ENCODE peak calls at places on chromosomes 2 and 18, in ten cellular contexts. One of them, this sample, is unnamed.

GRCh38 chr2:120978359-120979050 is 242.8 kb downstream of the GLI2 start:
- DNase-seq in CD8-positive, alpha-beta T cell: no peak
- DNase-seq in psoas muscle: no peak
- DNase-seq in fibroblast of lung: no peak
- DNase-seq in IMR-90: peak; percentile 27
- DNase-seq in mammary epithelial cell: no peak
- DNase-seq in A549: peak; percentile 29
- DNase-seq in astrocyte of the spinal cord: no peak
- DNase-seq in suprapubic skin: no peak
- DNase-seq in astrocyte: peak; percentile 13
- DNase-seq in this sample: no peak

GRCh38 chr2:47534179-47534919 is 131.4 kb downstream of the MSH2 start:
- DNase-seq in CD8-positive, alpha-beta T cell: no peak
- DNase-seq in psoas muscle: no peak
- DNase-seq in fibroblast of lung: peak; percentile 78
- DNase-seq in IMR-90: peak; percentile 89
- DNase-seq in mammary epithelial cell: peak; percentile 74
- DNase-seq in A549: no peak
- DNase-seq in astrocyte of the spinal cord: peak; percentile 84
- DNase-seq in suprapubic skin: no peak
- DNase-seq in astrocyte: peak; percentile 86
- DNase-seq in this sample: peak; percentile 80

GRCh38 chr18:13136689-13137040 is 81.9 kb upstream of the LDLRAD4 start:
- DNase-seq in CD8-positive, alpha-beta T cell: no peak
- DNase-seq in psoas muscle: peak; percentile 68
- DNase-seq in fibroblast of lung: no peak
- DNase-seq in IMR-90: no peak
- DNase-seq in mammary epithelial cell: peak; percentile 12
- DNase-seq in A549: no peak
- DNase-seq in astrocyte of the spinal cord: peak; percentile 21
- DNase-seq in suprapubic skin: no peak
- DNase-seq in astrocyte: no peak
- DNase-seq in this sample: no peak

GRCh38 chr2:190668892-190669291 is 20.0 kb downstream of the NAB1 start:
- DNase-seq in CD8-positive, alpha-beta T cell: no peak
- DNase-seq in psoas muscle: no peak
- DNase-seq in fibroblast of lung: no peak
- DNase-seq in IMR-90: no peak
- DNase-seq in mammary epithelial cell: peak; percentile 53
- DNase-seq in A549: peak; percentile 15
- DNase-seq in astrocyte of the spinal cord: no peak
- DNase-seq in suprapubic skin: no peak
- DNase-seq in astrocyte: no peak
- DNase-seq in this sample: no peak

GRCh38 chr2:6524678-6525367 is 340.9 kb downstream of the CMPK2 start:
- DNase-seq in CD8-positive, alpha-beta T cell: no peak
- DNase-seq in psoas muscle: no peak
- DNase-seq in fibroblast of lung: peak; percentile 4
- DNase-seq in IMR-90: peak; percentile 27
- DNase-seq in mammary epithelial cell: no peak
- DNase-seq in A549: no peak
- DNase-seq in astrocyte of the spinal cord: peak; percentile 16
- DNase-seq in suprapubic skin: no peak
- DNase-seq in astrocyte: peak; percentile 93
- DNase-seq in this sample: no peak

GRCh38 chr18:75478996-75479870 is 51.7 kb upstream of the SMIM21 start:
- DNase-seq in CD8-positive, alpha-beta T cell: no peak
- DNase-seq in psoas muscle: no peak
- DNase-seq in fibroblast of lung: peak; percentile 81
- DNase-seq in IMR-90: peak; percentile 59
- DNase-seq in mammary epithelial cell: peak; percentile 40
- DNase-seq in A549: peak; percentile 4
- DNase-seq in astrocyte of the spinal cord: peak; percentile 74
- DNase-seq in suprapubic skin: no peak
- DNase-seq in astrocyte: peak; percentile 37
- DNase-seq in this sample: peak; percentile 67

GRCh38 chr2:98444436-98445166 is at the start of gene INPP4A:
- DNase-seq in CD8-positive, alpha-beta T cell: peak; percentile 76
- DNase-seq in psoas muscle: peak; percentile 88
- DNase-seq in fibroblast of lung: peak; percentile 51
- DNase-seq in IMR-90: peak; percentile 42
- DNase-seq in mammary epithelial cell: peak; percentile 48
- DNase-seq in A549: peak; percentile 55
- DNase-seq in astrocyte of the spinal cord: peak; percentile 43
- DNase-seq in suprapubic skin: peak; percentile 73
- DNase-seq in astrocyte: no peak
- DNase-seq in this sample: peak; percentile 52

GRCh38 chr18:62878305-62878704 is 163.0 kb downstream of the PHLPP1 start:
- DNase-seq in CD8-positive, alpha-beta T cell: no peak
- DNase-seq in psoas muscle: no peak
- DNase-seq in fibroblast of lung: no peak
- DNase-seq in IMR-90: no peak
- DNase-seq in mammary epithelial cell: no peak
- DNase-seq in A549: no peak
- DNase-seq in astrocyte of the spinal cord: no peak
- DNase-seq in suprapubic skin: no peak
- DNase-seq in astrocyte: no peak
- DNase-seq in this sample: peak; percentile 59

DNA sequence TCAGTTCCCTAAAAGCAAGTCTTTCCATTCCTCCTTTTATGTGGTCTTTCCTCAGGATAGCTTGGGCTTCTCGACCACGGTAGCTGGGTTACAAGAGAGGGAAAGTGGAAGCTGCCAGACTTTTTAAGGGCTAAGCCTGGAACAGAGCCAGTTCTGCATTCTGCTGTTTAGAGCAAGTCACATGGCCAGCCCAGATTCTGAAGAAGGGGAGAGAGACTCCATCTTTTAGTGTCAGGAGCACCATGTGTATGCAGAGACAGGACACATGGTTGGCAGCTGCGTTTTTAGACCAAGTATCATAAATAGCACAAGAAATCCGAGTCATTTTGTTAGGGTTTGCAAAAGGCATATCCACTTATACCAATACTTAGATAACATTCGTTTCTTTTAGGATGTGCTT is 4.7 kb downstream of the HMSD start:
- DNase-seq in CD8-positive, alpha-beta T cell: no peak
- DNase-seq in psoas muscle: no peak
- DNase-seq in fibroblast of lung: peak; percentile 46
- DNase-seq in IMR-90: no peak
- DNase-seq in mammary epithelial cell: no peak
- DNase-seq in A549: no peak
- DNase-seq in astrocyte of the spinal cord: no peak
- DNase-seq in suprapubic skin: no peak
- DNase-seq in astrocyte: no peak
- DNase-seq in this sample: peak; percentile 45
- H3K4me3 ChIP-seq in CD8-positive, alpha-beta T cell: no peak overlapping the region
- H3K4me3 ChIP-seq in psoas muscle: no peak overlapping the region
- H3K4me3 ChIP-seq in fibroblast of lung: no peak overlapping the region
- H3K4me3 ChIP-seq in IMR-90: no peak overlapping the region
- H3K4me3 ChIP-seq in mammary epithelial cell: no peak overlapping the region
- H3K4me3 ChIP-seq in A549: no peak overlapping the region
- H3K4me3 ChIP-seq in astrocyte of the spinal cord: no peak overlapping the region
- H3K4me3 ChIP-seq in suprapubic skin: no peak overlapping the region
- H3K4me3 ChIP-seq in astrocyte: no peak overlapping the region
- H3K4me3 ChIP-seq in this sample: no peak overlapping the region

GRCh38 chr2:29376541-29376940 is 261.3 kb downstream of the CLIP4 start:
- DNase-seq in CD8-positive, alpha-beta T cell: no peak
- DNase-seq in psoas muscle: no peak
- DNase-seq in fibroblast of lung: no peak
- DNase-seq in IMR-90: no peak
- DNase-seq in mammary epithelial cell: no peak
- DNase-seq in A549: no peak
- DNase-seq in astrocyte of the spinal cord: no peak
- DNase-seq in suprapubic skin: no peak
- DNase-seq in astrocyte: no peak
- DNase-seq in this sample: no peak

GRCh38 chr2:29370581-29371125 is 255.4 kb downstream of the CLIP4 start:
- DNase-seq in CD8-positive, alpha-beta T cell: no peak
- DNase-seq in psoas muscle: no peak
- DNase-seq in fibroblast of lung: no peak
- DNase-seq in IMR-90: no peak
- DNase-seq in mammary epithelial cell: no peak
- DNase-seq in A549: no peak
- DNase-seq in astrocyte of the spinal cord: no peak
- DNase-seq in suprapubic skin: no peak
- DNase-seq in astrocyte: no peak
- DNase-seq in this sample: no peak

GRCh38 chr2:29374823-29375222 is 259.6 kb downstream of the CLIP4 start:
- DNase-seq in CD8-positive, alpha-beta T cell: no peak
- DNase-seq in psoas muscle: no peak
- DNase-seq in fibroblast of lung: no peak
- DNase-seq in IMR-90: no peak
- DNase-seq in mammary epithelial cell: no peak
- DNase-seq in A549: no peak
- DNase-seq in astrocyte of the spinal cord: no peak
- DNase-seq in suprapubic skin: no peak
- DNase-seq in astrocyte: no peak
- DNase-seq in this sample: no peak

GRCh38 chr2:29367986-29368677 is 252.9 kb downstream of the CLIP4 start:
- DNase-seq in CD8-positive, alpha-beta T cell: no peak
- DNase-seq in psoas muscle: no peak
- DNase-seq in fibroblast of lung: no peak
- DNase-seq in IMR-90: no peak
- DNase-seq in mammary epithelial cell: no peak
- DNase-seq in A549: no peak
- DNase-seq in astrocyte of the spinal cord: peak; percentile 4
- DNase-seq in suprapubic skin: no peak
- DNase-seq in astrocyte: no peak
- DNase-seq in this sample: no peak

GRCh38 chr2:29372185-29372584 is 257.0 kb downstream of the CLIP4 start:
- DNase-seq in CD8-positive, alpha-beta T cell: no peak
- DNase-seq in psoas muscle: no peak
- DNase-seq in fibroblast of lung: no peak
- DNase-seq in IMR-90: no peak
- DNase-seq in mammary epithelial cell: no peak
- DNase-seq in A549: no peak
- DNase-seq in astrocyte of the spinal cord: no peak
- DNase-seq in suprapubic skin: no peak
- DNase-seq in astrocyte: peak; percentile 16
- DNase-seq in this sample: no peak
- TF ChIP-seq CTCF in CD8-positive, alpha-beta T cell: no peak
- TF ChIP-seq CTCF in psoas muscle: no peak
- TF ChIP-seq CTCF in fibroblast of lung: no peak
- TF ChIP-seq CTCF in IMR-90: no peak
- TF ChIP-seq CTCF in mammary epithelial cell: no peak
- TF ChIP-seq CTCF in A549: no peak
- TF ChIP-seq CTCF in astrocyte of the spinal cord: no peak
- TF ChIP-seq CTCF in suprapubic skin: no peak
- TF ChIP-seq CTCF in astrocyte: no peak
- TF ChIP-seq CTCF in this sample: no peak

GRCh38 chr18:58026857-58027256 is 17.2 kb upstream of the NEDD4L start:
- DNase-seq in CD8-positive, alpha-beta T cell: no peak
- DNase-seq in psoas muscle: no peak
- DNase-seq in fibroblast of lung: no peak
- DNase-seq in IMR-90: no peak
- DNase-seq in mammary epithelial cell: no peak
- DNase-seq in A549: no peak
- DNase-seq in astrocyte of the spinal cord: no peak
- DNase-seq in suprapubic skin: no peak
- DNase-seq in astrocyte: no peak
- DNase-seq in this sample: no peak

GRCh38 chr18:58026395-58026794 is 17.6 kb upstream of the NEDD4L start:
- DNase-seq in CD8-positive, alpha-beta T cell: no peak
- DNase-seq in psoas muscle: no peak
- DNase-seq in fibroblast of lung: no peak
- DNase-seq in IMR-90: peak; percentile 42
- DNase-seq in mammary epithelial cell: no peak
- DNase-seq in A549: no peak
- DNase-seq in astrocyte of the spinal cord: no peak
- DNase-seq in suprapubic skin: no peak
- DNase-seq in astrocyte: no peak
- DNase-seq in this sample: no peak

GRCh38 chr18:58027341-58027740 is 16.7 kb upstream of the NEDD4L start:
- DNase-seq in CD8-positive, alpha-beta T cell: no peak
- DNase-seq in psoas muscle: no peak
- DNase-seq in fibroblast of lung: no peak
- DNase-seq in IMR-90: no peak
- DNase-seq in mammary epithelial cell: no peak
- DNase-seq in A549: no peak
- DNase-seq in astrocyte of the spinal cord: no peak
- DNase-seq in suprapubic skin: no peak
- DNase-seq in astrocyte: no peak
- DNase-seq in this sample: no peak

GRCh38 chr18:58025733-58026132 is 18.3 kb upstream of the NEDD4L start:
- DNase-seq in CD8-positive, alpha-beta T cell: no peak
- DNase-seq in psoas muscle: no peak
- DNase-seq in fibroblast of lung: peak; percentile 70
- DNase-seq in IMR-90: peak; percentile 58
- DNase-seq in mammary epithelial cell: peak; percentile 68
- DNase-seq in A549: no peak
- DNase-seq in astrocyte of the spinal cord: no peak
- DNase-seq in suprapubic skin: no peak
- DNase-seq in astrocyte: peak; percentile 25
- DNase-seq in this sample: no peak

DNA sequence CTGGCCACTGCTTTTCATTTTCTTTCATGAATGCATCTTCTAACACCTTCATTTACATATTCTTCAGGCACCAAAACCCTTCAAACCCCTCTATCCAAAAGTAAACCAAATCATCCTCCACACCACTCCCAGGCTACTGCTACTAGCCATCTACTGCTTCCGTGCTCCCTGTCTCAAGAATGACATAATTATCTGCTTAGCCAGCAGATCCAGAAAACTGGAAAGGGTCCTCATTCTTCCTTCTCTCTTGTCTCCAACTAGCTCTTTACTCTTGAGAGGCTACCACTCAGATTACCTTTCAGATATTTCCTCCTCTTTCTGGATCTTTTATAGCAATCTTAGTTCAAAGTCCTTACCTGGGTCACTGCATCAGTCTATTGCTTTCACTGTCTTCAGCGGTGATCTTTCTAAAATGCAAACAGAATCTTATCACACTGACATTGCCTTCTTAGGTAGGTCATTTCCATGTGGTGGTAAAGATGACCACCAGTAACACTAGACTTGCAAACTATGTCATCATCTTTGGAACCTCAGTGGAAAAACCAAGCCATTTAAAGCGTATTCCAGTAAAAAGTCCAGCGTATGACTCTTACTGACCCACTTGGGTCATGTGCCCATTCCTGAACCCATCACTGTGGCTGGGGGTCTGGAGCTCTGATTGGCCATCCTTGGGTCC is 15.8 kb upstream of the NEDD4L start:
- DNase-seq in CD8-positive, alpha-beta T cell: no peak
- DNase-seq in psoas muscle: no peak
- DNase-seq in fibroblast of lung: no peak
- DNase-seq in IMR-90: no peak
- DNase-seq in mammary epithelial cell: no peak
- DNase-seq in A549: no peak
- DNase-seq in astrocyte of the spinal cord: no peak
- DNase-seq in suprapubic skin: no peak
- DNase-seq in astrocyte: no peak
- DNase-seq in this sample: no peak
- H3K4me3 ChIP-seq in CD8-positive, alpha-beta T cell: no peak overlapping the region
- H3K4me3 ChIP-seq in psoas muscle: no peak overlapping the region
- H3K4me3 ChIP-seq in fibroblast of lung: no peak overlapping the region
- H3K4me3 ChIP-seq in IMR-90: no peak overlapping the region
- H3K4me3 ChIP-seq in mammary epithelial cell: no peak overlapping the region
- H3K4me3 ChIP-seq in A549: no peak overlapping the region
- H3K4me3 ChIP-seq in astrocyte of the spinal cord: no peak overlapping the region
- H3K4me3 ChIP-seq in suprapubic skin: no peak overlapping the region
- H3K4me3 ChIP-seq in astrocyte: no peak overlapping the region
- H3K4me3 ChIP-seq in this sample: no peak overlapping the region

DNA sequence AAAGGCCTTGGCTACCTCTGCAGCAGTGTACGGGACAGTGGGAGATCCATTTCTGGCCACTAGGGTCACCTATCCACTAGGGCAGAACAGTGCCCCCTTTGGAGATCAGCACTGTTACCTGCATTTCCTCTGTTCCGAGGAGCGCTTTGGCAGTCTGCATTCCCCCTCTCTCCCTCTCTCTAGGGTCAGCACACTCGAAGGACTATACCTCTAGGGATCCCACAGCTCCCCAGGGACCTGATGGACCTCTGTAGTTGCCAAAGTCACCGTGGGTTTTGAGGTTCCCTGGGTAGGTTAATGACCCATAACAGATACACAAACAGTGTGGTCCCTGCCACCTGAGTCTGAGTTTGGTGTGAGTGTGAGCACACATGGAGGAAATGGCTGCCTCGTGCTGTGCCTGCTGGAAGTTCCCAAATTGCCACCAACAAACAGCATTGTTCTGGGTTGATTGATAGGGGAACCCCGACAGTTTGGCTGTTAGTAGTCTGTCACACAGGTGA is 99.8 kb upstream of the VWC2L start:
- DNase-seq in CD8-positive, alpha-beta T cell: peak; percentile 16
- DNase-seq in psoas muscle: no peak
- DNase-seq in fibroblast of lung: no peak
- DNase-seq in IMR-90: no peak
- DNase-seq in mammary epithelial cell: no peak
- DNase-seq in A549: no peak
- DNase-seq in astrocyte of the spinal cord: no peak
- DNase-seq in suprapubic skin: no peak
- DNase-seq in astrocyte: no peak
- DNase-seq in this sample: no peak
- TF ChIP-seq CTCF in CD8-positive, alpha-beta T cell: no peak
- TF ChIP-seq CTCF in psoas muscle: no peak
- TF ChIP-seq CTCF in fibroblast of lung: no peak
- TF ChIP-seq CTCF in IMR-90: no peak
- TF ChIP-seq CTCF in mammary epithelial cell: peak; percentile 36
- TF ChIP-seq CTCF in A549: no peak
- TF ChIP-seq CTCF in astrocyte of the spinal cord: peak; percentile 9
- TF ChIP-seq CTCF in suprapubic skin: no peak
- TF ChIP-seq CTCF in astrocyte: no peak
- TF ChIP-seq CTCF in this sample: no peak